ENCODE peak calls at places on chromosomes 4 and X, in eight cellular contexts. L is brain microvascular endothelial cell, V is upper lobe of right lung, M is Peyer's patch, S is heart left ventricle, W is stomach, O is thoracic aorta, U is left ventricle myocardium inferior. B is an unnamed sample.

GRCh38 chr4:73222466-73223257 is 35.9 kb downstream of the ANKRD17 start:
- DNase-seq in L (peak; percentile 93), V (no peak), M (no peak), S (peak; percentile 53), W (peak; percentile 52), O (peak; percentile 11), U (no peak), B (no peak)

GRCh38 chr4:156346959-156347385 is 393.3 kb upstream of the CTSO start:
- DNase-seq in L (no peak), V (no peak), M (no peak), S (no peak), W (no peak), O (no peak), U (no peak), B (no peak)

GRCh38 chr4:26992657-26993361 is 132.2 kb downstream of the STIM2 start:
- DNase-seq in L (peak; percentile 78), V (no peak), M (no peak), S (peak; percentile 34), W (no peak), O (no peak), U (no peak), B (no peak)

GRCh38 chrX:3962511-3963350 is 249.3 kb upstream of the PRKX start:
- DNase-seq in L (peak; percentile 5), V (no peak), M (no peak), S (no peak), W (no peak), O (no peak), U (no peak), B (no peak)

GRCh38 chrX:42797646-42798045 is 19.7 kb upstream of the PPP1R2C start:
- DNase-seq in L (no peak), V (no peak), M (no peak), S (no peak), W (no peak), O (no peak), U (no peak), B (no peak)

GRCh38 chrX:82127228-82128123 is 925.6 kb downstream of the SH3BGRL start:
- DNase-seq in L (no peak), V (no peak), M (no peak), S (no peak), W (no peak), O (no peak), U (no peak), B (no peak)

GRCh38 chrX:39705299-39705698 is 392.5 kb downstream of the BCOR start:
- DNase-seq in L (peak; percentile 74), V (peak; percentile 83), M (peak; percentile 73), S (peak; percentile 69), W (peak; percentile 67), O (peak; percentile 14), U (peak; percentile 60), B (peak; percentile 90)

GRCh38 chr4:26204911-26205368 is 115.9 kb upstream of the RBPJ start:
- DNase-seq in L (no peak), V (no peak), M (no peak), S (peak; percentile 60), W (peak; percentile 46), O (no peak), U (peak; percentile 55), B (no peak)

GRCh38 chr4:72112514-72113156 is 80.8 kb downstream of the NPFFR2 start:
- DNase-seq in L (peak; percentile 80), V (no peak), M (no peak), S (no peak), W (no peak), O (no peak), U (no peak), B (no peak)

GRCh38 chr4:85829276-85830051 is 354.5 kb downstream of the ARHGAP24 start:
- DNase-seq in L (no peak), V (no peak), M (no peak), S (no peak), W (no peak), O (no peak), U (no peak), B (no peak)

GRCh38 chrX:130716822-130717405 is 186.1 kb downstream of the ENOX2 start:
- DNase-seq in L (no peak), V (no peak), M (no peak), S (no peak), W (no peak), O (no peak), U (no peak), B (no peak)

GRCh38 chr4:10061650-10062415 is 40.5 kb upstream of the SLC2A9 start:
- DNase-seq in L (no peak), V (no peak), M (no peak), S (no peak), W (no peak), O (no peak), U (no peak), B (no peak)

GRCh38 chr4:53818112-53818511 is 226.8 kb upstream of the LNX1 start:
- DNase-seq in L (no peak), V (no peak), M (no peak), S (no peak), W (no peak), O (no peak), U (no peak), B (no peak)

GRCh38 chr4:54077812-54078211 is 13.4 kb upstream of the CHIC2 start:
- DNase-seq in L (peak; percentile 40), V (no peak), M (no peak), S (no peak), W (no peak), O (no peak), U (no peak), B (no peak)

GRCh38 chr4:86472377-86473019 is 112.6 kb upstream of the MAPK10 start:
- DNase-seq in L (no peak), V (no peak), M (no peak), S (no peak), W (no peak), O (no peak), U (no peak), B (no peak)

DNA sequence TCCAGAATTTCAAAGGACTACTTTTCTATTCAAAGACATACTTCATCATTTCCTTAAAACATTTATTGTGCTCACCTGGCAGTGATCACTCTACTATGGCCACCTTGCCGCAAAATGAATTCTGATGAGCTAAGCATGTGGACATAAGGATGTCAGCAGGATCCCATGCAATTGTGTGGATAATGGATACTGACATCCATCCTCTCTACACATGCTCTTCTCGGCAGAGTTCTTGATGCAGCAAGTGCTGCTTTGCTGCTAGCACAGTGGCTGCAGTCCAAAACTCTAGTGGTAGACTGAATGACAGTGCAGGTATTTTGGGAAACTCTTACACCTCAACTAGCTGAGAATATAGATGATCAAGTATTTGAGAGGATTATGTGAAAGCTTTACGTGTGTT is 168.0 kb downstream of the BANK1 start:
- DNase-seq in L (no peak), V (no peak), M (no peak), S (no peak), W (no peak), O (no peak), U (no peak), B (no peak)
- TF ChIP-seq CTCF in L (no peak), V (no peak), M (no peak), S (no peak), W (no peak), O (no peak), U (no peak), B (no peak)

DNA sequence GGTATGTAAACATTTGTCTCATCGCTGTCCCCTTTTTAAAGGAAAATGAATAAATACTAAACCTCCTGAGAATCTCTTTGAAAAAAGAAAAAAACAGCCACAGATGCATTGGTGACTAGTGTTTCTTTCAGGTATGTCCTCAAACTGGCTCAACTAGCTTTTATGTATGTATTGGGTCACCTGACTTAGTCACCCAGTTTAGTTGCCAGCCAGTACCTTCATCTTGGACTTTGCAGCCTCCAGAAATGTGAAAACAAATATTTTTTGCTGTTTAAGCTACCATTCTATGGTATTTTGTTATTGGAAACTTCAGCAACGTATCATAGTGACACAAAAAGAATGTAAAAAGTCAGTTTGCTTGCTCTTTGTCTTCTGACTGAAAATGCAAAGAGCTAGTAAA is 1263.5 kb downstream of the FAM133A start:
- DNase-seq in L (no peak), V (no peak), M (no peak), S (no peak), W (no peak), O (no peak), U (no peak), B (no peak)
- H3K36me3 ChIP-seq in L (no peaks in the 10 kb centered on the region), V (no peaks in the 10 kb centered on the region), M (no peaks in the 10 kb centered on the region), S (no peaks in the 10 kb centered on the region), W (no peaks in the 10 kb centered on the region), O (no peaks in the 10 kb centered on the region), U (no peaks in the 10 kb centered on the region), B (no peaks in the 10 kb centered on the region)

GRCh38 chrX:13938766-13939530 is 90.7 kb downstream of the GEMIN8 start:
- DNase-seq in L (no peak), V (no peak), M (no peak), S (no peak), W (no peak), O (no peak), U (no peak), B (no peak)
- H3K4me3 ChIP-seq in L (peak overlapping the region; percentile 56), V (peak overlapping the region; percentile 54), M (peak overlapping the region; percentile 58), S (no peak overlapping the region), W (peak overlapping the region; percentile 47), O (peak overlapping the region; percentile 73), U (peak overlapping the region; percentile 69), B (peak overlapping the region; percentile 50)

GRCh38 chr4:110869114-110869513 is 246.2 kb upstream of the PITX2 start:
- DNase-seq in L (peak; percentile 32), V (no peak), M (no peak), S (no peak), W (no peak), O (no peak), U (no peak), B (no peak)
- TF ChIP-seq CTCF in L (no peak), V (no peak), M (no peak), S (no peak), W (no peak), O (no peak), U (no peak), B (no peak)

GRCh38 chr4:128846063-128846462 is 36.6 kb downstream of the JADE1 start:
- DNase-seq in L (no peak), V (no peak), M (no peak), S (no peak), W (peak; percentile 32), O (no peak), U (no peak), B (no peak)
- H3K36me3 ChIP-seq in L (peaks cover 56% of the 10 kb centered on the region), V (peaks cover 71% of the 10 kb centered on the region), M (peaks cover 68% of the 10 kb centered on the region), S (peaks cover 85% of the 10 kb centered on the region), W (peaks cover 87% of the 10 kb centered on the region), O (peaks cover 47% of the 10 kb centered on the region), U (peaks cover 77% of the 10 kb centered on the region), B (peaks cover 85% of the 10 kb centered on the region)

GRCh38 chr4:101347267-101347556 is at the start of gene PPP3CA:
- DNase-seq in L (no peak), V (no peak), M (no peak), S (no peak), W (no peak), O (no peak), U (no peak), B (no peak)

GRCh38 chr4:101346562-101347266 is 612 bp downstream of the PPP3CA start:
- DNase-seq in L (peak; percentile 54), V (peak; percentile 85), M (peak; percentile 83), S (peak; percentile 72), W (peak; percentile 59), O (peak; percentile 14), U (peak; percentile 61), B (peak; percentile 49)

GRCh38 chr4:101348367-101348827 is 1.1 kb upstream of the PPP3CA start:
- DNase-seq in L (no peak), V (no peak), M (no peak), S (no peak), W (peak; percentile 38), O (peak; percentile 4), U (peak; percentile 23), B (peak; percentile 48)

GRCh38 chr4:101347557-101348366 is 436 bp upstream of the PPP3CA start:
- DNase-seq in L (peak; percentile 96), V (peak; percentile 100), M (peak; percentile 100), S (peak; percentile 99), W (peak; percentile 100), O (peak; percentile 96), U (peak; percentile 99), B (peak; percentile 100)

GRCh38 chr4:101349346-101350064 is 2.2 kb upstream of the PPP3CA start:
- DNase-seq in L (no peak), V (peak; percentile 78), M (no peak), S (peak; percentile 55), W (peak; percentile 80), O (no peak), U (peak; percentile 48), B (peak; percentile 65)
- H3K4me3 ChIP-seq in L (no peak overlapping the region), V (no peak overlapping the region), M (no peak overlapping the region), S (no peak overlapping the region), W (no peak overlapping the region), O (no peak overlapping the region), U (no peak overlapping the region), B (no peak overlapping the region)